ENCODE peak calls at places on chromosomes 16 and 17, in eight cellular contexts. Z is uterus, Q is AG09319, B is tibial artery, L is brain microvascular endothelial cell, D is left ventricle myocardium inferior, P is fibroblast of the aortic adventitia, V is A549. M is an unnamed sample.

GRCh38 chr16:27428035-27428785 is 26.2 kb downstream of the IL21R start:
- DNase-seq in P (no peak), D (no peak), Z (no peak), L (no peak), V (no peak), Q (no peak), B (no peak), M (peak)

GRCh38 chr17:18006495-18007239 is 32.3 kb downstream of the ATPAF2 start:
- DNase-seq in L (no peak), Q (no peak), V (no peak), Z (no peak), P (no peak), B (no peak), D (no peak), M (no peak)

GRCh38 chr16:30052671-30053372 is 12.7 kb upstream of the ALDOA start:
- DNase-seq in B (peak), L (peak), P (peak), V (peak), Q (peak), D (peak), Z (peak), M (peak)

GRCh38 chr17:82767041-82767754 is 15.3 kb downstream of the TBCD start:
- DNase-seq in Q (no peak), L (peak), Z (no peak), D (no peak), P (peak), B (no peak), V (peak), M (no peak)

GRCh38 chr16:30010817-30011504 is at the start of gene DOC2A:
- DNase-seq in L (no peak), B (no peak), Z (no peak), P (no peak), V (no peak), D (no peak), Q (no peak), M (no peak)

GRCh38 chr17:79616801-79617200 is 6.0 kb upstream of the RBFOX3 start:
- DNase-seq in D (peak), V (no peak), Z (no peak), L (no peak), B (peak), Q (no peak), P (no peak), M (no peak)

GRCh38 chr16:80144191-80144590 is 396.6 kb upstream of the DYNLRB2 start:
- DNase-seq in Z (no peak), D (no peak), V (no peak), P (no peak), B (no peak), L (no peak), Q (no peak), M (no peak)

GRCh38 chr17:48554412-48555090 is 9.6 kb upstream of the HOXB2 start:
- DNase-seq in Z (no peak), D (no peak), Q (no peak), B (no peak), L (no peak), P (peak), V (peak), M (no peak)

GRCh38 chr16:57185446-57185944 is 344 bp downstream of the PSME3IP1 start:
- DNase-seq in P (peak), L (peak), Z (peak), B (peak), Q (no peak), V (peak), D (peak), M (peak)

GRCh38 chr17:66748578-66748977 is 86.3 kb upstream of the CACNG5 start:
- DNase-seq in V (no peak), P (peak), L (no peak), Z (no peak), B (peak), Q (no peak), D (no peak), M (no peak)

GRCh38 chr17:30906101-30906911 is at the start of gene TEFM:
- DNase-seq in Z (peak), D (peak), V (peak), B (peak), Q (peak), P (peak), L (peak), M (peak)

GRCh38 chr16:8594149-8594666 is 3.9 kb upstream of the TMEM114 start:
- DNase-seq in L (no peak), Q (no peak), V (no peak), B (no peak), Z (no peak), D (no peak), P (no peak), M (no peak)

GRCh38 chr16:88377961-88378360 is 4.8 kb upstream of the ZNF469 start:
- DNase-seq in P (no peak), L (no peak), Q (no peak), D (peak), B (peak), V (no peak), Z (no peak), M (no peak)

GRCh38 chr17:60230358-60230757 is 80.6 kb downstream of the CA4 start:
- DNase-seq in V (no peak), L (no peak), Z (no peak), D (no peak), P (no peak), Q (no peak), B (no peak), M (no peak)

GRCh38 chr17:42844761-42845555 is 578 bp downstream of the AOC2 start:
- DNase-seq in L (no peak), P (no peak), Z (no peak), Q (no peak), V (no peak), D (no peak), B (no peak), M (no peak)

GRCh38 chr16:50254072-50254471 is 12.3 kb upstream of the ADCY7 start:
- DNase-seq in P (no peak), Z (no peak), L (no peak), B (peak), Q (no peak), D (no peak), V (no peak), M (peak)

GRCh38 chr16:83808573-83809014 is 816 bp downstream of the HSBP1 start:
- DNase-seq in P (no peak), D (no peak), Q (no peak), Z (no peak), B (no peak), V (no peak), L (no peak), M (no peak)

GRCh38 chr16:82660078-82660645 is 33.4 kb downstream of the CDH13 start:
- DNase-seq in L (peak), B (no peak), Q (no peak), P (peak), V (no peak), Z (no peak), D (no peak), M (no peak)

GRCh38 chr16:2598723-2599122 is 60.9 kb downstream of the PDPK1 start:
- DNase-seq in P (no peak), V (no peak), L (no peak), B (peak), D (no peak), Z (no peak), Q (no peak), M (no peak)

GRCh38 chr16:57893217-57893558 is 77.7 kb downstream of the CNGB1 start:
- DNase-seq in D (no peak), Z (no peak), B (no peak), V (no peak), Q (no peak), P (no peak), L (no peak), M (no peak)

GRCh38 chr16:66261826-66262225 is 104.7 kb upstream of the CDH5 start:
- DNase-seq in P (no peak), D (no peak), L (no peak), B (no peak), Q (no peak), V (no peak), Z (no peak), M (peak)

GRCh38 chr17:1324201-1324750 is 44.8 kb downstream of the TRARG1 start:
- DNase-seq in L (no peak), Z (no peak), B (no peak), Q (no peak), V (no peak), P (no peak), D (no peak), M (no peak)

GRCh38 chr17:48246623-48247022 is 139.1 kb downstream of the SNX11 start:
- DNase-seq in P (no peak), D (no peak), B (no peak), L (peak), Q (no peak), Z (no peak), V (peak), M (no peak)

GRCh38 chr16:56480776-56481467 is 29.6 kb downstream of the OGFOD1 start:
- DNase-seq in Z (no peak), L (no peak), B (no peak), Q (no peak), V (no peak), P (no peak), D (no peak), M (no peak)

GRCh38 chr17:70636517-70637133 is 467.3 kb downstream of the KCNJ2 start:
- DNase-seq in Q (no peak), V (peak), D (no peak), L (peak), B (no peak), P (peak), Z (no peak), M (no peak)

GRCh38 chr16:83744521-83744981 is 63.2 kb upstream of the HSBP1 start:
- DNase-seq in Z (no peak), L (peak), Q (no peak), V (no peak), B (peak), P (no peak), D (peak), M (no peak)

GRCh38 chr16:1974157-1975070 is 2.6 kb downstream of the TBL3 start:
- DNase-seq in B (no peak), V (no peak), P (no peak), Q (no peak), D (no peak), Z (no peak), L (no peak), M (no peak)

GRCh38 chr17:75856062-75856681 is 1.0 kb upstream of the WBP2 start:
- DNase-seq in Q (no peak), V (peak), L (no peak), D (no peak), Z (no peak), B (peak), P (peak), M (no peak)

GRCh38 chr17:41013181-41013580 is 4.3 kb upstream of the KRTAP3-1 start:
- DNase-seq in L (no peak), V (no peak), Z (no peak), Q (no peak), D (no peak), B (no peak), P (no peak), M (no peak)

GRCh38 chr17:10631048-10631700 is 25.9 kb downstream of the MYH3 start:
- DNase-seq in P (peak), V (peak), Z (no peak), L (no peak), D (no peak), Q (no peak), B (no peak), M (no peak)

GRCh38 chr17:81043319-81043724 is 8.4 kb downstream of the BAIAP2 start:
- DNase-seq in P (no peak), Z (no peak), V (no peak), B (no peak), D (no peak), Q (no peak), L (no peak), M (no peak)

GRCh38 chr17:81042606-81043005 is 7.7 kb downstream of the BAIAP2 start:
- DNase-seq in V (no peak), L (no peak), B (no peak), Q (no peak), Z (no peak), P (no peak), D (no peak), M (no peak)

GRCh38 chr17:81039096-81039495 is 4.1 kb downstream of the BAIAP2 start:
- DNase-seq in V (no peak), B (no peak), D (no peak), P (no peak), Z (no peak), Q (no peak), L (no peak), M (no peak)

GRCh38 chr17:81039854-81040758 is 5.2 kb downstream of the BAIAP2 start:
- DNase-seq in Z (peak), V (peak), P (peak), B (no peak), L (peak), Q (no peak), D (no peak), M (no peak)

DNA sequence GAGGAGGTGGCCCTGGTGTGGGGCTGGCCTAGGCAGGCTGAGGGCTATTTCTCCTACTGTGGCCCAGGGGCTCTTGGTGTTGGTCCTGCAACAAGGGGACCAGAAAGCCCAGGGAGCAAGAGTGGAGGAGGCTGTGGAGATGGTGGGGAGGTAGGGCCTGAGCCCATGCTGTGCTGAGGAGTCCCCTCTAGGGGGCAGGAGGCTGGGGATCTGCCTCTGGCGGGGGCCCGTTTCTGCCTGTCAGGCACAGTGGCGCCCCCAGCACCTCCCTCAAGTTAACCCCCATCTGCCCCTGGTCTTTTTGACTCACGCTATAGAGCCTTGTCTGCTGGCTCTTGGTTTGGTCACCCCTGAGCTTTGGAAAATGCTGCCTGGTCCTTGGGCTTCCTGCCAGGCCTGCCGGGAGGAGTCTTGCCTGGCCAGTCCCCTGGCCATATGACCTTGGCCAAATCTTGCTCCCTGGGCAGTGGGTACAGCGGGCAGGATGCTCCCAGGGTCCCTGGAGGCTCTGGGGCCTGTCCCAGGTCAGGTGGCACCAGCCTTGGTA is 5.9 kb downstream of the BAIAP2 start:
- DNase-seq in L (no peak), D (no peak), B (no peak), V (peak), Z (no peak), P (peak), Q (no peak), M (no peak)
- TF ChIP-seq CTCF in L (peak), D (peak), B (no peak), V (peak), Z (no peak), P (peak), Q (peak), M (no peak)

GRCh38 chr17:16994626-16995025 is 22.7 kb upstream of the TNFRSF13B start:
- DNase-seq in D (no peak), Q (no peak), V (no peak), Z (no peak), P (peak), L (no peak), B (no peak), M (no peak)

GRCh38 chr17:17001076-17001777 is 29.3 kb upstream of the TNFRSF13B start:
- DNase-seq in V (no peak), P (no peak), L (no peak), D (peak), Z (no peak), Q (no peak), B (peak), M (no peak)

GRCh38 chr17:16999931-17000625 is 28.2 kb upstream of the TNFRSF13B start:
- DNase-seq in Q (no peak), B (no peak), L (no peak), P (no peak), V (no peak), Z (no peak), D (peak), M (no peak)

GRCh38 chr17:16995930-16996329 is 24.0 kb upstream of the TNFRSF13B start:
- DNase-seq in L (no peak), P (no peak), B (peak), Z (no peak), D (no peak), Q (no peak), V (no peak), M (no peak)

DNA sequence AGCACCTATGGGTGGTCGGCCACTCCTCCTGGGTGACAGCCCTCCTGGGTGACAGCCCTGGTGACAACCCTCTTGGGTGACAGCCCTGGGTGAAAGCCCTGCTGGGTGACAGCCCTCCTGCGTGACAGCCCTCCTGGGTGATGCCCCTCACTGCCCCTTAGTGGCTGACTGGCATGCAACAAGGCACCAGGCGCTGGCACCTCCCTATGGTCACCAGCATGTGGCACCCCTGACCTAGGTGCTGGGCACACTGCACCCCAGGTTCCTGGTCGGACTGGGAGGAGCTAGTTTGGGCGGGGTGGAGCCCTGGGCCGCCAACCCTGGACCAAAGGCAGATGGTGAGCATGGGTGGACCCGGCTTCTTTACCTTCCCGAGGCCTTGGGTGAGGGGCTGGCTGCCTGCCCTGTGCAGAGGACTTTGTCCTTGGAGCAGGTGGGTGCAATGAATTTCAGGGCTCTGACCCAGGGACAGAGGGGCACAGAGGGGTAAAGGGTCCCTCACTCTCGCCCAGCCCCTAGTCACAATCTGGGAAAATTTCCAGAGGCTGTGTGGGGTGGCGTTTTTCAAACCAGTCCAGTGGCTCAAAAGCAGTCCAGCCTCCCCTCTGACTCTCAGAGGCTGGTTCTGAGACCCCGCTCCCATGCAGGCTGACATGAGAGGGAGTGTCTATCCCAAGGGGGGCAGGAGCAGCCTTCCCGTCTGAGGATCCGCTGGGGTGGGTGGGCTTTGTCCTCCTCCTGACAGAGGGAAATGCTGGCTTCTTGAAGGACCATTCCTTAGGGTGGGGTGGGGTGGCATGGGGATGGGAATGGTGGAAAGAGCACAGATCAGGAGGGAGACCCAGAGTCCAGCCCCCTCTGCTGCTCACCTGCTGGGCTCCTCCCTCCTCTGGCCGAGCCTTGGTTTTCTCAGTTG is 25.9 kb upstream of the TNFRSF13B start:
- DNase-seq in B (peak), Q (no peak), P (peak), V (peak), D (no peak), L (peak), Z (no peak), M (no peak)
- TF ChIP-seq CTCF in B (no peak), Q (no peak), P (peak), V (peak), D (no peak), L (peak), Z (no peak), M (no peak)

GRCh38 chr16:71721066-71721740 is 3.3 kb downstream of the PHLPP2 start:
- DNase-seq in B (no peak), V (no peak), Q (no peak), L (no peak), Z (no peak), D (no peak), P (no peak), M (no peak)
- TF ChIP-seq CTCF in B (no peak), V (no peak), Q (no peak), L (no peak), Z (no peak), D (no peak), P (no peak), M (no peak)

DNA sequence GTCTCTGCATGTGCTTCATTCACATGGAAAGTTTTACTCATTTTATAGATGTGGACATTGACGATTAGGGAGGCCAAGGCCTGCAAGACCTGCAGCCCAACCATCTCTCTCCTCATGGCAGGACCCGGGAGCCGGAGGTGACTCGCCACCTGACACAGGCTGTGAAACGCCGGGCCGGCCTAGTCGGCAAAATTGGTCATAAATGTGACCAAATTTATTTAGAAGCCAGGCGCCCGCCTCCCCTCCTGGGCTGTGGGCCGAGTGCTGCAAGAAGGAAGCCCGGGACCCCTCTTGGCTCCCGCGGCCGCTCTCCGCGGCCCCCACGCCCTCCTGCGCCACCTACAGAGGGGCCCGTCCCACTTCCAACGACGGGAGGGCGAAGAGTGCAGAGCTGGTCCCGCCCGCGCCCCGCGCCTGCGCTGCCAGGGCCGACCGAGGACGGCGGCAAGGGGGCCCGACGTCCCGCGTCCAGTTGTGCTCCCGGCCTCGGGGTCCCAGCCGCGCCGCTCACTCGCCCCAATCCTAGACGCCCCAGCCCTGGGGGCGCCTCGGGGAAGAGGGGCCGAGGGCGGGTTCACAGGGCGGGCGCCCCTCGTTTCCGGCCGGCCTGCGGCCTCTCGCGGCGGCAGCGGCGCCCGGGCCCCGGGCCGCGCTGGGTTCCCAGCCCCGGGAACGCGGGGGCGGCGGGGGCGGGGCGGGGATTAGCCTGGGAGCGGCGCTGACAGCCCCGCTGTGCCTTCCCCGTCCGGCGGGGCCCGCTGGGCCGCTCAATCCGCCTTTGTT is 47.5 kb downstream of the WNT3 start:
- DNase-seq in L (no peak), Z (no peak), D (peak), P (no peak), Q (no peak), B (peak), V (peak), M (peak)
- TF ChIP-seq CTCF in L (no peak), Z (no peak), D (peak), P (no peak), Q (no peak), B (no peak), V (no peak), M (no peak)